ENCODE peak calls at places on chromosomes 3 and 15, in five cellular contexts. L is transverse colon, Y is MM.1S, C is HL-60, E is cardiac fibroblast. Z is an unnamed sample.
A peak's percentile ranks its signal among the peaks of the same experiment; 100 is the strongest.

GRCh38 chr15:31034152-31034551 is 42.7 kb upstream of the MTMR10 start:
- DNase-seq in E (no peak), Y (no peak), L (no peak), C (no peak), Z (no peak)

GRCh38 chr3:194275231-194275671 is 75.9 kb downstream of the CPN2 start:
- DNase-seq in L (no peak), C (no peak), E (peak; percentile 29), Y (no peak), Z (no peak)

GRCh38 chr15:51096976-51097375 is 2.3 kb upstream of the TNFAIP8L3 start:
- DNase-seq in Y (no peak), E (peak; percentile 36), L (no peak), C (no peak), Z (no peak)

GRCh38 chr3:85533586-85533985 is 574.8 kb downstream of the CADM2 start:
- DNase-seq in Y (no peak), L (no peak), E (no peak), C (no peak), Z (no peak)

GRCh38 chr15:25249236-25250010 is 189.4 kb downstream of the UBE3A start:
- DNase-seq in E (no peak), C (no peak), L (peak; percentile 1), Y (no peak), Z (no peak)

GRCh38 chr3:130243808-130244207 is 101.7 kb upstream of the COL6A5 start:
- DNase-seq in E (no peak), L (no peak), Y (no peak), C (no peak), Z (no peak)

GRCh38 chr15:38398134-38398533 is 55.8 kb upstream of the FAM98B start:
- DNase-seq in C (no peak), Y (no peak), L (peak; percentile 15), E (peak; percentile 97), Z (peak; percentile 94)

GRCh38 chr3:28334552-28334951 is 14.0 kb upstream of the ZCWPW2 start:
- DNase-seq in C (no peak), E (peak; percentile 24), L (no peak), Y (no peak), Z (peak; percentile 25)

GRCh38 chr15:91593081-91593480 is 260.4 kb upstream of the SLCO3A1 start:
- DNase-seq in C (no peak), Y (peak; percentile 63), L (no peak), E (peak; percentile 54), Z (peak; percentile 3)

GRCh38 chr15:64681424-64682024 is 93.9 kb downstream of the RBPMS2 start:
- DNase-seq in E (peak; percentile 78), Y (peak; percentile 19), L (peak; percentile 32), C (peak; percentile 41), Z (peak; percentile 79)

GRCh38 chr3:184757010-184757651 is 45.3 kb upstream of the MAGEF1 start:
- DNase-seq in E (peak; percentile 81), C (no peak), L (peak; percentile 62), Y (peak; percentile 57), Z (peak; percentile 95)
- TF ChIP-seq CTCF in E (no peak), C (no peak), L (no peak), Y (no peak), Z (no peak)

GRCh38 chr15:48451736-48452135 is 120.5 kb downstream of the DUT start:
- DNase-seq in Y (no peak), E (no peak), L (no peak), C (no peak), Z (no peak)

GRCh38 chr15:48447058-48447457 is 115.8 kb downstream of the DUT start:
- DNase-seq in E (no peak), C (no peak), Y (no peak), L (no peak), Z (no peak)

GRCh38 chr15:48449734-48450133 is 118.5 kb downstream of the DUT start:
- DNase-seq in Y (no peak), E (no peak), L (no peak), C (no peak), Z (no peak)

GRCh38 chr15:48451241-48451640 is 120.0 kb downstream of the DUT start:
- DNase-seq in C (no peak), Y (no peak), E (no peak), L (no peak), Z (no peak)

DNA sequence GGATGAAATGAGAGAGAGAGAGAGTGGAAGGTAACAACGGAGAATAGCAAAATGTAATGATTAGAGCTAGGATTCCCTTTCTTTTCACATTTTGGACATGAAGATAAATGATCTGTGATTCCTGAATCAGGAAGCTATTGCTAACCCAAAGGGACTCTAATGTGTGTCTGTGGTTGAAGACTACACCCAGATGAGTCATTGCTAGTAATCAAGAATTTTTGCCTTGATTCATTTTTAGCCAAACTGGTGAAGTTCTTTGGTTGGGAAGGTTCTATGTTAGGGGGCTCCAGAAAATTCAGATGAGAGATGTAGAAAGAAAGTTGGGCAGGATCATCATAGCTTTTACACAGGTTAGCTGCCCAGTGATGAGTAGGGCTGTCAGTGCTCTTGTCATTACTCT is 116.4 kb downstream of the DUT start:
- DNase-seq in L (no peak), E (peak; percentile 75), C (no peak), Y (no peak), Z (peak; percentile 27)
- H3K4me3 ChIP-seq in L (no peak overlapping the region), E (no peak overlapping the region), C (no peak overlapping the region), Y (no peak overlapping the region), Z (no peak overlapping the region)

GRCh38 chr3:38046027-38046426 is 7.0 kb downstream of the DLEC1 start:
- DNase-seq in L (no peak), C (no peak), E (no peak), Y (no peak), Z (no peak)
- TF ChIP-seq CTCF in L (no peak), C (no peak), E (no peak), Y (no peak), Z (no peak)

GRCh38 chr3:103227651-103228050 is 792.8 kb downstream of the ZPLD1 start:
- DNase-seq in Y (no peak), C (no peak), E (no peak), L (no peak), Z (no peak)
- H3K4me3 ChIP-seq in Y (no peak overlapping the region), C (no peak overlapping the region), E (no peak overlapping the region), L (no peak overlapping the region), Z (no peak overlapping the region)

GRCh38 chr3:119808244-119808643 is 26.3 kb downstream of the NR1I2 start:
- DNase-seq in Y (no peak), L (no peak), C (no peak), E (no peak), Z (no peak)
- TF ChIP-seq CTCF in Y (no peak), L (no peak), C (no peak), E (no peak), Z (no peak)